ENCODE peak calls at places on chromosomes 3 and 15, in seven cellular contexts. P is GM12865, Z is sigmoid colon, T is breast epithelium, V is GM23338, X is fibroblast of villous mesenchyme, D is lower lobe of right lung. I is an unnamed sample.

GRCh38 chr3:47011371-47011770 is 31.9 kb downstream of the NBEAL2 start:
- DNase-seq in V (no peak), X (no peak), T (no peak), D (no peak), P (no peak), Z (no peak), I (no peak)

GRCh38 chr3:64977308-64978100 is 289.7 kb upstream of the ADAMTS9 start:
- DNase-seq in D (no peak), T (no peak), Z (no peak), X (peak; percentile 10), V (peak; percentile 13), P (no peak), I (peak; percentile 31)

GRCh38 chr3:127784865-127785710 is 37.2 kb downstream of the MGLL start:
- DNase-seq in Z (peak; percentile 71), V (no peak), D (peak; percentile 73), P (no peak), T (no peak), X (no peak), I (no peak)

GRCh38 chr3:18735013-18735412 is 309.9 kb upstream of the SATB1 start:
- DNase-seq in V (no peak), Z (no peak), T (no peak), P (no peak), D (no peak), X (no peak), I (no peak)

GRCh38 chr3:156674911-156675743 is 737 bp downstream of the TIPARP start:
- DNase-seq in X (peak; percentile 57), P (peak; percentile 70), V (peak; percentile 82), D (peak; percentile 81), T (peak; percentile 57), Z (peak; percentile 81), I (peak; percentile 66)

GRCh38 chr3:94063497-94064119 is 747 bp downstream of the NSUN3 start:
- DNase-seq in T (no peak), D (no peak), Z (no peak), P (peak; percentile 22), V (no peak), X (no peak), I (no peak)

GRCh38 chr3:142180761-142181362 is 31.5 kb upstream of the TFDP2 start:
- DNase-seq in T (no peak), Z (no peak), V (peak; percentile 71), D (no peak), X (peak; percentile 54), P (peak; percentile 52), I (peak; percentile 71)

GRCh38 chr3:27791956-27792355 is 69.8 kb upstream of the EOMES start:
- DNase-seq in D (no peak), V (no peak), Z (no peak), T (no peak), X (no peak), P (no peak), I (no peak)

GRCh38 chr3:129360224-129360623 is 68.2 kb downstream of the EFCAB12 start:
- DNase-seq in Z (no peak), P (no peak), X (no peak), D (no peak), T (no peak), V (no peak), I (no peak)

GRCh38 chr3:154182322-154182922 is 61.2 kb downstream of the ARHGEF26 start:
- DNase-seq in Z (peak; percentile 70), P (no peak), X (no peak), V (no peak), T (no peak), D (no peak), I (no peak)

GRCh38 chr3:153052096-153052460 is 109.9 kb upstream of the RAP2B start:
- DNase-seq in Z (peak; percentile 82), T (no peak), X (peak; percentile 84), V (no peak), P (no peak), D (no peak), I (peak; percentile 90)

GRCh38 chr15:55959744-55960143 is 33.7 kb downstream of the NEDD4 start:
- DNase-seq in D (no peak), T (no peak), X (no peak), P (no peak), Z (no peak), V (no peak), I (no peak)

GRCh38 chr3:71652786-71653419 is 69.4 kb upstream of the FOXP1 start:
- DNase-seq in V (peak; percentile 68), T (no peak), Z (peak; percentile 80), X (peak; percentile 56), P (peak; percentile 20), D (peak; percentile 51), I (peak; percentile 75)

GRCh38 chr15:30001592-30001991 is 81.2 kb upstream of the GOLGA8J start:
- DNase-seq in T (no peak), Z (no peak), P (no peak), V (no peak), D (no peak), X (no peak), I (no peak)

GRCh38 chr3:11651900-11652299 is 8.2 kb upstream of the VGLL4 start:
- DNase-seq in X (peak; percentile 67), V (peak; percentile 63), D (no peak), P (peak; percentile 42), Z (no peak), T (no peak), I (peak; percentile 72)

GRCh38 chr3:195071011-195071728 is 199.8 kb downstream of the XXYLT1 start:
- DNase-seq in X (no peak), D (peak; percentile 26), P (no peak), V (no peak), Z (peak; percentile 30), T (peak; percentile 12), I (no peak)

GRCh38 chr3:195075199-195075940 is 195.6 kb downstream of the XXYLT1 start:
- DNase-seq in T (peak; percentile 30), P (no peak), Z (peak; percentile 46), X (peak; percentile 60), V (no peak), D (peak; percentile 35), I (no peak)

GRCh38 chr3:195071916-195072820 is 198.8 kb downstream of the XXYLT1 start:
- DNase-seq in T (peak; percentile 48), Z (peak; percentile 43), D (peak; percentile 38), X (no peak), P (no peak), V (no peak), I (no peak)

GRCh38 chr3:195073866-195074860 is 196.8 kb downstream of the XXYLT1 start:
- DNase-seq in X (no peak), P (no peak), D (peak; percentile 21), V (no peak), Z (peak; percentile 51), T (peak; percentile 25), I (no peak)

GRCh38 chr3:195072916-195073564 is 197.9 kb downstream of the XXYLT1 start:
- DNase-seq in D (peak; percentile 10), T (peak; percentile 40), Z (peak; percentile 34), V (no peak), X (no peak), P (no peak), I (no peak)
- TF ChIP-seq CTCF in D (no peak), T (no peak), Z (no peak), V (no peak), X (no peak), P (no peak), I (no peak)

DNA sequence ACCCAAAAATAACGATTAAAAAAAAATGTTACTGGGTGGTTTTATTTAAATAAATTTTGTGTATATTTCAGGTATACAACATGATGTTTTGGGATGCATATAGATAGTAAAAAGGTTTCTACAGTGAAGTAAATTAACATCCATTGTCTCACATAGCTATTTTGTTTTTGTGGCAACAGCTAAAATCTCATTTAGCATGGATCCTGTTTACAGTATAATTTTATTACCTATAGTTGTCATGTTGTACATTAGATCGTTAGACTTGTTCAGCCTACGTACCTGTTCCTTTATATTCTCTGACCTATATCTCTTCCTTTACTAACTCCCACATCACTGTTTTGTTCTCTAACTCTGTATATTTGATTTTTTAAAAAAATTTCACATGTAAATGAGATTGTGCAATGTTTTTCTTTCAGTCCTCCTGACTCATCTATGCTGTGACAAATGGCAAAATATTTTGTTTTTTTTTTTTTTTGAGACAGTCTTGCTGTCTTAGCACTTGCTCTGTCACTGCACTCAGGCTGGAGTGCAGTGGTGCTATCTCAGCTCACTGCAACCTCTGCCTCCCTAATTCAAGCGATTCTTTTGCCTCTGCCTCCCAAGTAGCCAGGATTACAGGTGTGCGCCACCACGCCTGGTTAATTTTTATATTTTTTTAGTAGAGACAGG is 45.6 kb downstream of the OIP5 start:
- DNase-seq in X (peak; percentile 55), P (no peak), Z (no peak), D (no peak), V (no peak), T (no peak), I (peak; percentile 47)
- H3K4me3 ChIP-seq in X (no peak overlapping the region), P (no peak overlapping the region), Z (no peak overlapping the region), D (no peak overlapping the region), V (no peak overlapping the region), T (no peak overlapping the region), I (no peak overlapping the region)

DNA sequence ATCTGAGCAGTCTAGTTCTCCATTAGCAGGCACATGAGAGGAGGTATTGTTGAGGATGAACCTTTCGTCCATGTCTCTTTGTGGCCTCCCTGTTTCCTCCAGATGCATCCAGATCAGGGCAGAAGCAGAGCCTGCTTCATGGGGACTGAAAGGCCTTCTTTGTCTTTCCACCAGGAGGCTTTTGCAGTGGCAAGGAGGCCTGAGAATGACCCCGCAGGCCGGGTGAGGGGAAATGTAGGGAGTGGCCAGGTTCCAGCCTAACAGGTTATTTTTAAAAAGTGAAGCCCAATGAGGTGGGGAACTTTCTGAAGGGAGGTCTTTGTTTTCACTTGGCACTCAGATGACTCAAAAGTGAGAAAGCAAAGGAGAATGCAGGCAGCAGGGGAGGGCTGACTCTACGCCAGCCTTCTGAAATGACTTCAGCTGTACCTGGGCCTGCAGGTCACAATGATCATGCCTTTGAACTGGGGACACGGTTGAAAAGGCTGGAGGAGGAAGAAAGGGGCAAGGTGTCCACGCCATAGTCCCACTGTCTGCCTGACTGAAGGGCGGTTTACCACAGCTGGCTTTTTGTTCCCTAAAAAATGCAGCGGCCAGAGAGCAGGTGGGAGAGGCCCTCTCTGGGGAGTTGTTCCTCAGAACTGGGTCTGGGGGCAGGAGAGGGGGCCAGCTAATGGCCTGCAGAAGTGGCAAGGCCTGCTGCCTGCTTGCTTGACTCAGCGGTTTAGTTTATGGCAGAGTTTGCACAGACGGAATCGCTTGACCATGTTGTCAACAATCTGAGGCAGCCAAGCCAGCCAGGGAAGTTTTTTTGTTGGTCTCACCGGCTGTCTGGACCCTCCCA is 28.7 kb downstream of the CMTM7 start:
- DNase-seq in T (peak; percentile 66), V (peak; percentile 73), D (no peak), X (no peak), Z (no peak), P (peak; percentile 79), I (peak; percentile 48)
- TF ChIP-seq CTCF in T (peak; percentile 81), V (peak; percentile 22), D (no peak), X (peak; percentile 4), Z (no peak), P (peak; percentile 25), I (peak; percentile 20)

GRCh38 chr3:177196473-177197040 is 725 bp downstream of the TBL1XR1 start:
- DNase-seq in D (no peak), Z (peak; percentile 71), T (peak; percentile 57), V (peak; percentile 73), X (peak; percentile 39), P (peak; percentile 67), I (peak; percentile 51)

GRCh38 chr3:177199206-177199765 is 2.0 kb upstream of the TBL1XR1 start:
- DNase-seq in P (peak; percentile 41), D (no peak), V (no peak), X (no peak), Z (no peak), T (no peak), I (no peak)

GRCh38 chr3:177195941-177196472 is 1.3 kb downstream of the TBL1XR1 start:
- DNase-seq in D (no peak), X (peak; percentile 13), T (no peak), V (no peak), P (peak; percentile 63), Z (no peak), I (no peak)

GRCh38 chr3:177197041-177197933 is at the start of gene TBL1XR1:
- DNase-seq in V (peak; percentile 90), T (peak; percentile 90), X (peak; percentile 94), P (peak; percentile 95), D (peak; percentile 92), Z (peak; percentile 97), I (peak; percentile 96)

GRCh38 chr3:177197934-177198484 is 727 bp upstream of the TBL1XR1 start:
- DNase-seq in P (no peak), T (no peak), D (no peak), V (no peak), X (no peak), Z (no peak), I (no peak)
- H3K4me3 ChIP-seq in P (peak overlapping the region; percentile 61), T (peak overlapping the region; percentile 93), D (peak overlapping the region; percentile 74), V (peak overlapping the region; percentile 51), X (peak overlapping the region; percentile 50), Z (peak overlapping the region; percentile 37), I (peak overlapping the region; percentile 54)